ENCODE peak calls at places on chromosomes 2 and 18, in five cellular contexts. R is hippocampal formation, J is smooth muscle cell of the brain vasculature, Y is occipital lobe, Q is hypothalamus. U is an unnamed sample.

GRCh38 chr2:176986579-176986978 is 226.0 kb upstream of the HNRNPA3 start:
- DNase-seq in R (no peak), J (no peak), Y (no peak), Q (no peak), U (no peak)

GRCh38 chr2:100876231-100876860 is 56.4 kb downstream of the NPAS2 start:
- DNase-seq in R (no peak), J (no peak), Y (no peak), Q (no peak), U (no peak)

GRCh38 chr18:49813071-49813320 is 337 bp downstream of the ACAA2 start:
- DNase-seq in R (peak), J (no peak), Y (peak), Q (peak), U (peak)

GRCh38 chr2:149901231-149901859 is 313.8 kb upstream of the MMADHC start:
- DNase-seq in R (no peak), J (no peak), Y (no peak), Q (no peak), U (no peak)

GRCh38 chr2:10369269-10370255 is 66.9 kb downstream of the HPCAL1 start:
- DNase-seq in R (no peak), J (no peak), Y (no peak), Q (no peak), U (no peak)

GRCh38 chr2:95061601-95062183 is 36.2 kb downstream of the MAL start:
- DNase-seq in R (no peak), J (no peak), Y (no peak), Q (no peak), U (no peak)

GRCh38 chr2:239222346-239223028 is 178.3 kb downstream of the HDAC4 start:
- DNase-seq in R (no peak), J (no peak), Y (no peak), Q (no peak), U (no peak)

GRCh38 chr2:150520887-150521664 is 33.6 kb upstream of the RND3 start:
- DNase-seq in R (no peak), J (no peak), Y (no peak), Q (no peak), U (no peak)

GRCh38 chr2:164705412-164706167 is 84.3 kb upstream of the GRB14 start:
- DNase-seq in R (no peak), J (no peak), Y (no peak), Q (no peak), U (no peak)

GRCh38 chr2:203453858-203454451 is 81.1 kb downstream of the RAPH1 start:
- DNase-seq in R (no peak), J (peak), Y (no peak), Q (no peak), U (peak)

GRCh38 chr18:72427721-72428120 is 116.4 kb downstream of the CBLN2 start:
- DNase-seq in R (no peak), J (no peak), Y (no peak), Q (no peak), U (no peak)

GRCh38 chr2:161239416-161240109 is 68.7 kb upstream of the PSMD14 start:
- DNase-seq in R (no peak), J (no peak), Y (no peak), Q (no peak), U (no peak)

GRCh38 chr2:46548103-46548486 is 68.7 kb downstream of the TMEM247 start:
- DNase-seq in R (no peak), J (no peak), Y (no peak), Q (no peak), U (no peak)

GRCh38 chr2:172972005-172972619 is 103.5 kb upstream of the MAP3K20 start:
- DNase-seq in R (no peak), J (no peak), Y (no peak), Q (no peak), U (peak)

GRCh38 chr2:3377279-3377611 is 373 bp downstream of the EIPR1 start:
- DNase-seq in R (no peak), J (no peak), Y (no peak), Q (no peak), U (no peak)

GRCh38 chr18:3223356-3223755 is 3.6 kb upstream of the MYOM1 start:
- DNase-seq in R (no peak), J (no peak), Y (no peak), Q (no peak), U (no peak)

GRCh38 chr2:110770308-110770695 is 37.9 kb downstream of the ACOXL start:
- DNase-seq in R (no peak), J (no peak), Y (no peak), Q (no peak), U (no peak)

GRCh38 chr2:216792222-216793001 is 67.5 kb downstream of the TNP1 start:
- DNase-seq in R (no peak), J (no peak), Y (no peak), Q (no peak), U (no peak)

GRCh38 chr2:120991401-120991800 is 255.7 kb downstream of the GLI2 start:
- DNase-seq in R (no peak), J (no peak), Y (no peak), Q (no peak), U (no peak)

GRCh38 chr2:46493241-46493970 is 14.0 kb downstream of the TMEM247 start:
- DNase-seq in R (no peak), J (no peak), Y (no peak), Q (no peak), U (no peak)

GRCh38 chr2:153235516-153235915 is 243.0 kb downstream of the RPRM start:
- DNase-seq in R (no peak), J (no peak), Y (no peak), Q (no peak), U (no peak)

GRCh38 chr2:85737961-85738360 is 15.8 kb upstream of the ATOH8 start:
- DNase-seq in R (no peak), J (no peak), Y (no peak), Q (no peak), U (no peak)

GRCh38 chr2:227818569-227819397 is 5.1 kb downstream of the CCL20 start:
- DNase-seq in R (peak), J (no peak), Y (no peak), Q (no peak), U (peak)

GRCh38 chr2:106163948-106164580 is 30.0 kb downstream of the UXS1 start:
- DNase-seq in R (no peak), J (no peak), Y (no peak), Q (no peak), U (no peak)

GRCh38 chr18:7954229-7954628 is 387.1 kb downstream of the PTPRM start:
- DNase-seq in R (no peak), J (no peak), Y (no peak), Q (no peak), U (no peak)

GRCh38 chr2:1248187-1248586 is 165.1 kb upstream of the TPO start:
- DNase-seq in R (no peak), J (no peak), Y (no peak), Q (no peak), U (no peak)

U was measured in midbrain.